ENCODE peak calls at places on chromosomes 1 and 21, in six cellular contexts. F is CD8-positive, alpha-beta T cell; Q is cardiac muscle cell; P is cardiac fibroblast; U is heart right ventricle; E is brain microvascular endothelial cell. N is an unnamed sample.

GRCh38 chr1:193850745-193851144 is 664.3 kb upstream of the B3GALT2 start:
- DNase-seq in F (no peak), Q (no peak), P (no peak), U (no peak), E (no peak), N (no peak)

GRCh38 chr1:193703101-193703500 is 516.7 kb upstream of the B3GALT2 start:
- DNase-seq in F (no peak), Q (no peak), P (no peak), U (no peak), E (no peak), N (no peak)

GRCh38 chr1:184558691-184559090 is 171.9 kb downstream of the C1orf21 start:
- DNase-seq in F (no peak), Q (no peak), P (no peak), U (no peak), E (no peak), N (no peak)

GRCh38 chr1:203906932-203907331 is 45.5 kb downstream of the SNRPE start:
- DNase-seq in F (no peak), Q (peak; percentile 88), P (peak; percentile 94), U (no peak), E (peak; percentile 88), N (peak; percentile 74)

GRCh38 chr1:247409869-247410544 is 6.0 kb upstream of the NLRP3 start:
- DNase-seq in F (no peak), Q (no peak), P (no peak), U (no peak), E (no peak), N (no peak)

GRCh38 chr1:172163479-172164215 is 256.8 kb upstream of the C1orf105 start:
- DNase-seq in F (no peak), Q (peak; percentile 79), P (peak; percentile 82), U (no peak), E (peak; percentile 51), N (no peak)

GRCh38 chr1:49424782-49425181 is 599.0 kb downstream of the AGBL4 start:
- DNase-seq in F (no peak), Q (no peak), P (no peak), U (no peak), E (no peak), N (no peak)

GRCh38 chr1:38291906-38292521 is 245.4 kb upstream of the POU3F1 start:
- DNase-seq in F (no peak), Q (no peak), P (no peak), U (no peak), E (no peak), N (no peak)

GRCh38 chr1:41503507-41504125 is 19.1 kb upstream of the EDN2 start:
- DNase-seq in F (no peak), Q (no peak), P (no peak), U (no peak), E (no peak), N (no peak)

GRCh38 chr1:11653616-11654570 is at the start of gene FBXO2:
- DNase-seq in F (no peak), Q (peak; percentile 21), P (no peak), U (peak; percentile 54), E (no peak), N (no peak)

GRCh38 chr1:41648230-41648629 is 163.7 kb upstream of the EDN2 start:
- DNase-seq in F (no peak), Q (no peak), P (no peak), U (no peak), E (no peak), N (no peak)

GRCh38 chr1:67760030-67760821 is 73.0 kb downstream of the GNG12 start:
- DNase-seq in F (peak; percentile 46), Q (peak; percentile 76), P (peak; percentile 86), U (peak; percentile 26), E (peak; percentile 85), N (no peak)

GRCh38 chr1:33165209-33165608 is 16.6 kb downstream of the TRIM62 start:
- DNase-seq in F (no peak), Q (no peak), P (no peak), U (no peak), E (no peak), N (no peak)

GRCh38 chr21:46091631-46092025 is 6.3 kb upstream of the COL6A2 start:
- DNase-seq in F (no peak), Q (no peak), P (no peak), U (no peak), E (no peak), N (no peak)

GRCh38 chr1:62110198-62110817 is 84.3 kb upstream of the L1TD1 start:
- DNase-seq in F (no peak), Q (no peak), P (no peak), U (no peak), E (peak; percentile 7), N (no peak)

GRCh38 chr1:209768354-209768774 is 12.5 kb downstream of the TRAF3IP3 start:
- DNase-seq in F (peak; percentile 65), Q (no peak), P (no peak), U (no peak), E (no peak), N (no peak)

GRCh38 chr1:209767706-209768105 is 11.9 kb downstream of the TRAF3IP3 start:
- DNase-seq in F (no peak), Q (no peak), P (no peak), U (no peak), E (no peak), N (no peak)

GRCh38 chr1:209769956-209770355 is 14.1 kb downstream of the TRAF3IP3 start:
- DNase-seq in F (no peak), Q (peak; percentile 56), P (peak; percentile 53), U (no peak), E (peak; percentile 45), N (no peak)

GRCh38 chr1:209770636-209771415 is 13.5 kb downstream of the C1orf74 start:
- DNase-seq in F (no peak), Q (no peak), P (no peak), U (no peak), E (no peak), N (no peak)

DNA sequence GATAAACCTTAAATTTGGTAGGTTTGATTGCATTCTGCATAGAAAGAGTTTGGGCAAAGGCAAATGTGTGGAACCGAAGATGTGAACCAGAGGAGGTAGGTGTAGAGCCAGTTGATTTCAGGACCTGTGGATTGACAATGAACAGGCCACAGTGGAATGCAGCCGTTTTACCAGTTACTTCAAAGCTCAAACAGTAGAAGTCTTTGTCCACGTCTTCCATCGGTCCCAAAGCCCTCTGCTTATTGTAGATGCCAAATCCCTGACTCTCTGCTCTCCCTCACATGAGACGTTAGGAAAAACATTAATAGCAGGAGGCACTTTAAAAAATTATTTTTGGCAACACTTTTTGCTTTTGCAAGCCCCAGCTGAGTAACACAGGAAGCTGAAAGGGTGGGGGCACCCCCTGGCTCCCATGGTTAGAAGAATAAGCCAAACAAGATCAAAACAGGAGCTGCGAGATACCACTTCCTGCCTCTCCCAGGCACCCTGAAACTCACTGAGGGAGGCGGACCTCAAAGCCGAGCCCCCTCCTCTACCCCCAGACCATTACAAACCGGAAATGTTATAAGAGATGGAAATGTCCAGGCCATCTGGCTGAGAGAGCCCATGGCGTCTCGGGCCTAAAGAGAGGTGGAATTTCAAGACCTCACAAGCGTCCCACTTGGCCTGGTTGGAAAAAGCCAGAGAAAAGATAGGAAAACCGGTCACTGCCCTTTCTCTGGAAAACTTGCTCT is 13.5 kb downstream of the TRAF3IP3 start:
- DNase-seq in F (peak; percentile 67), Q (peak; percentile 96), P (peak; percentile 94), U (peak; percentile 70), E (peak; percentile 88), N (peak; percentile 22)
- H3K4me3 ChIP-seq in F (peak overlapping the region; percentile 72), Q (no peak overlapping the region), P (no peak overlapping the region), U (no peak overlapping the region), E (no peak overlapping the region), N (no peak overlapping the region)

GRCh38 chr1:101316801-101317200 is 80.0 kb downstream of the S1PR1 start:
- DNase-seq in F (no peak), Q (no peak), P (no peak), U (no peak), E (no peak), N (no peak)

GRCh38 chr1:101314244-101314643 is 77.4 kb downstream of the S1PR1 start:
- DNase-seq in F (no peak), Q (peak; percentile 51), P (peak; percentile 64), U (no peak), E (peak; percentile 63), N (no peak)

GRCh38 chr1:101312192-101312591 is 75.4 kb downstream of the S1PR1 start:
- DNase-seq in F (no peak), Q (no peak), P (no peak), U (no peak), E (no peak), N (no peak)

GRCh38 chr1:101316276-101316675 is 79.5 kb downstream of the S1PR1 start:
- DNase-seq in F (no peak), Q (no peak), P (no peak), U (no peak), E (no peak), N (no peak)

DNA sequence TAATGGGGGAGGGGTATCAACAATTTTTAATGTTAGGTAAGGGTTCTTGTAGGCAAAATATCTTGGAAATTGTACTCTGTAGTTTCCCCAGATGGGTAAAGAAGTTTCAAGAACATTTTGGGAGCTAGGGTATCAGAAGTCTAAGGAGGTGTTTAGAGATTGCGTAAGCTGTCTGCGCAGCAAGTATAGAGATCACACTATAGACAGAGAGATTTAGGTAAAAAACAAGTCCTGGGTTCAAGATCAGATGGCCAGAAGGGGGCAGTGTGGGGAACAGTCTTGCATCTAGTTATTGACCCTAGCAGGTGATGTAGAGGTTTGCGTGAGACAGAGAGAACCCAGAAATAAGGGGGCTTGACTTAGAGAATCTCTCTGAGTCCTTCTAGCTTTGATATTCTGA is 80.8 kb downstream of the S1PR1 start:
- DNase-seq in F (no peak), Q (no peak), P (no peak), U (no peak), E (no peak), N (no peak)
- TF ChIP-seq CTCF in F (no peak), Q (no peak), P (no peak), U (no peak), E (peak; percentile 22), N (peak; percentile 16)

GRCh38 chr1:94244816-94245215 is 7.4 kb upstream of the ARHGAP29 start:
- DNase-seq in F (no peak), Q (no peak), P (no peak), U (no peak), E (no peak), N (no peak)
- H3K4me3 ChIP-seq in F (no peak overlapping the region), Q (no peak overlapping the region), P (no peak overlapping the region), U (peak overlapping the region; percentile 67), E (peak overlapping the region; percentile 81), N (no peak overlapping the region)

GRCh38 chr1:1825217-1825616 is 46.9 kb upstream of the NADK start:
- DNase-seq in F (no peak), Q (no peak), P (no peak), U (no peak), E (no peak), N (no peak)

GRCh38 chr1:1827456-1827855 is 49.2 kb upstream of the NADK start:
- DNase-seq in F (no peak), Q (no peak), P (no peak), U (no peak), E (no peak), N (no peak)

GRCh38 chr1:1826356-1827088 is 48.3 kb upstream of the NADK start:
- DNase-seq in F (no peak), Q (no peak), P (peak; percentile 18), U (no peak), E (no peak), N (peak; percentile 89)

GRCh38 chr1:1832151-1832550 is 53.9 kb upstream of the NADK start:
- DNase-seq in F (no peak), Q (no peak), P (no peak), U (no peak), E (no peak), N (peak; percentile 69)

DNA sequence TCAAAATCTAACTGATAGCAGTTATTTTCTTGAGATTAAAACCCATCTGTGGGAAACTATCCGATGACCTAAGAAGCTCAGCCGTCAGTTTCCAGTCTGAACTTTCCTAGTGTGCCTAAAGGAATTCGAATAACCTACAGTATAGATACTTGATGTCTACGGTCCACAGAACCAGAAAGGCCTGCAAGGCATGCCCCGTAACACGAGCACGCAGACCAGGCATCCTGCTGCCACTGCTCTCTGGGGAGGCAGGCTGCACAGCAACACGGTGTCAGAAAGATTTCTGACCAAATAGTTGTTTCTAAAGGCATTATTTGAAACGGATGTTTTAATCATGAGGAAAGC is 48.8 kb upstream of the NADK start:
- DNase-seq in F (no peak), Q (no peak), P (no peak), U (no peak), E (no peak), N (no peak)
- TF ChIP-seq CTCF in F (no peak), Q (no peak), P (no peak), U (no peak), E (no peak), N (no peak)

N was measured in retinal pigment epithelial cell.